ENCODE peak calls at places on chromosomes 12 and 14, in ten cellular contexts. One of them, this sample, is unnamed.

GRCh38 chr12:21757665-21758064 is 16.8 kb downstream of the KCNJ8 start:
- DNase-seq in uterus: no peak
- DNase-seq in body of pancreas: no peak
- DNase-seq in mammary epithelial cell: no peak
- DNase-seq in stomach: no peak
- DNase-seq in psoas muscle: no peak
- DNase-seq in right lobe of liver: peak
- DNase-seq in gastrocnemius medialis: no peak
- DNase-seq in ovary: no peak
- DNase-seq in dorsolateral prefrontal cortex: no peak
- DNase-seq in this sample: no peak

GRCh38 chr14:34770901-34771300 is 56.5 kb upstream of the CFL2 start:
- DNase-seq in dorsolateral prefrontal cortex: no peak
- DNase-seq in uterus: no peak
- DNase-seq in ovary: no peak
- DNase-seq in body of pancreas: no peak
- DNase-seq in stomach: no peak
- DNase-seq in psoas muscle: no peak
- DNase-seq in right lobe of liver: no peak
- DNase-seq in mammary epithelial cell: no peak
- DNase-seq in gastrocnemius medialis: no peak
- DNase-seq in this sample: no peak

GRCh38 chr14:23483216-23483854 is 13.8 kb downstream of the NGDN start:
- DNase-seq in ovary: no peak
- DNase-seq in mammary epithelial cell: no peak
- DNase-seq in dorsolateral prefrontal cortex: peak
- DNase-seq in gastrocnemius medialis: no peak
- DNase-seq in stomach: no peak
- DNase-seq in right lobe of liver: no peak
- DNase-seq in psoas muscle: no peak
- DNase-seq in body of pancreas: no peak
- DNase-seq in uterus: no peak
- DNase-seq in this sample: no peak

GRCh38 chr12:22437031-22437806 is 102.7 kb upstream of the ST8SIA1 start:
- DNase-seq in body of pancreas: no peak
- DNase-seq in gastrocnemius medialis: no peak
- DNase-seq in uterus: no peak
- DNase-seq in stomach: no peak
- DNase-seq in ovary: no peak
- DNase-seq in psoas muscle: no peak
- DNase-seq in mammary epithelial cell: peak
- DNase-seq in dorsolateral prefrontal cortex: no peak
- DNase-seq in right lobe of liver: no peak
- DNase-seq in this sample: peak

GRCh38 chr12:66188584-66189475 is at the start of gene IRAK3:
- DNase-seq in dorsolateral prefrontal cortex: peak
- DNase-seq in body of pancreas: peak
- DNase-seq in uterus: peak
- DNase-seq in mammary epithelial cell: peak
- DNase-seq in ovary: peak
- DNase-seq in psoas muscle: peak
- DNase-seq in gastrocnemius medialis: peak
- DNase-seq in stomach: peak
- DNase-seq in right lobe of liver: peak
- DNase-seq in this sample: no peak

GRCh38 chr12:49208661-49209060 is 19.8 kb upstream of the TUBA1A start:
- DNase-seq in gastrocnemius medialis: no peak
- DNase-seq in uterus: no peak
- DNase-seq in body of pancreas: no peak
- DNase-seq in ovary: no peak
- DNase-seq in mammary epithelial cell: no peak
- DNase-seq in stomach: no peak
- DNase-seq in right lobe of liver: no peak
- DNase-seq in psoas muscle: no peak
- DNase-seq in dorsolateral prefrontal cortex: no peak
- DNase-seq in this sample: no peak

GRCh38 chr14:35925319-35925718 is 99.2 kb downstream of the BRMS1L start:
- DNase-seq in gastrocnemius medialis: no peak
- DNase-seq in stomach: no peak
- DNase-seq in dorsolateral prefrontal cortex: no peak
- DNase-seq in psoas muscle: no peak
- DNase-seq in body of pancreas: no peak
- DNase-seq in mammary epithelial cell: no peak
- DNase-seq in uterus: no peak
- DNase-seq in right lobe of liver: no peak
- DNase-seq in ovary: no peak
- DNase-seq in this sample: no peak

GRCh38 chr12:124940393-124941169 is 26.1 kb upstream of the UBC start:
- DNase-seq in uterus: peak
- DNase-seq in ovary: peak
- DNase-seq in stomach: peak
- DNase-seq in mammary epithelial cell: peak
- DNase-seq in body of pancreas: peak
- DNase-seq in right lobe of liver: peak
- DNase-seq in gastrocnemius medialis: peak
- DNase-seq in dorsolateral prefrontal cortex: peak
- DNase-seq in psoas muscle: peak
- DNase-seq in this sample: no peak

GRCh38 chr14:73710737-73711136 is 3.4 kb downstream of the PNMA1 start:
- DNase-seq in dorsolateral prefrontal cortex: no peak
- DNase-seq in right lobe of liver: no peak
- DNase-seq in body of pancreas: no peak
- DNase-seq in mammary epithelial cell: no peak
- DNase-seq in gastrocnemius medialis: no peak
- DNase-seq in psoas muscle: no peak
- DNase-seq in ovary: no peak
- DNase-seq in uterus: no peak
- DNase-seq in stomach: no peak
- DNase-seq in this sample: no peak

GRCh38 chr14:73713804-73714655 is at the start of gene PNMA1:
- DNase-seq in uterus: peak
- DNase-seq in body of pancreas: peak
- DNase-seq in dorsolateral prefrontal cortex: peak
- DNase-seq in gastrocnemius medialis: peak
- DNase-seq in right lobe of liver: peak
- DNase-seq in stomach: peak
- DNase-seq in psoas muscle: peak
- DNase-seq in mammary epithelial cell: peak
- DNase-seq in ovary: peak
- DNase-seq in this sample: no peak

GRCh38 chr14:73713206-73713803 is 879 bp downstream of the PNMA1 start:
- DNase-seq in dorsolateral prefrontal cortex: no peak
- DNase-seq in uterus: no peak
- DNase-seq in mammary epithelial cell: no peak
- DNase-seq in right lobe of liver: no peak
- DNase-seq in gastrocnemius medialis: no peak
- DNase-seq in ovary: no peak
- DNase-seq in body of pancreas: no peak
- DNase-seq in psoas muscle: no peak
- DNase-seq in stomach: no peak
- DNase-seq in this sample: no peak

GRCh38 chr14:73712540-73713141 is 1.5 kb downstream of the PNMA1 start:
- DNase-seq in right lobe of liver: no peak
- DNase-seq in dorsolateral prefrontal cortex: no peak
- DNase-seq in mammary epithelial cell: peak
- DNase-seq in stomach: no peak
- DNase-seq in uterus: no peak
- DNase-seq in body of pancreas: no peak
- DNase-seq in ovary: no peak
- DNase-seq in gastrocnemius medialis: no peak
- DNase-seq in psoas muscle: no peak
- DNase-seq in this sample: no peak

GRCh38 chr14:73712071-73712506 is 2.1 kb downstream of the PNMA1 start:
- DNase-seq in uterus: no peak
- DNase-seq in right lobe of liver: no peak
- DNase-seq in stomach: no peak
- DNase-seq in psoas muscle: no peak
- DNase-seq in gastrocnemius medialis: no peak
- DNase-seq in mammary epithelial cell: no peak
- DNase-seq in body of pancreas: no peak
- DNase-seq in ovary: no peak
- DNase-seq in dorsolateral prefrontal cortex: no peak
- DNase-seq in this sample: no peak
- H3K27ac ChIP-seq in uterus: peak
- H3K27ac ChIP-seq in right lobe of liver: no peak
- H3K27ac ChIP-seq in stomach: no peak
- H3K27ac ChIP-seq in psoas muscle: no peak
- H3K27ac ChIP-seq in gastrocnemius medialis: peak
- H3K27ac ChIP-seq in mammary epithelial cell: no peak
- H3K27ac ChIP-seq in body of pancreas: no peak
- H3K27ac ChIP-seq in ovary: peak
- H3K27ac ChIP-seq in dorsolateral prefrontal cortex: peak
- H3K27ac ChIP-seq in this sample: no peak

GRCh38 chr14:58535084-58535483 is 102.7 kb upstream of the DACT1 start:
- DNase-seq in uterus: no peak
- DNase-seq in stomach: no peak
- DNase-seq in gastrocnemius medialis: no peak
- DNase-seq in ovary: no peak
- DNase-seq in psoas muscle: no peak
- DNase-seq in right lobe of liver: no peak
- DNase-seq in mammary epithelial cell: no peak
- DNase-seq in dorsolateral prefrontal cortex: no peak
- DNase-seq in body of pancreas: no peak
- DNase-seq in this sample: no peak

GRCh38 chr14:58536975-58537374 is 100.8 kb upstream of the DACT1 start:
- DNase-seq in psoas muscle: no peak
- DNase-seq in body of pancreas: no peak
- DNase-seq in mammary epithelial cell: no peak
- DNase-seq in dorsolateral prefrontal cortex: no peak
- DNase-seq in stomach: no peak
- DNase-seq in uterus: no peak
- DNase-seq in ovary: no peak
- DNase-seq in right lobe of liver: no peak
- DNase-seq in gastrocnemius medialis: no peak
- DNase-seq in this sample: no peak

DNA sequence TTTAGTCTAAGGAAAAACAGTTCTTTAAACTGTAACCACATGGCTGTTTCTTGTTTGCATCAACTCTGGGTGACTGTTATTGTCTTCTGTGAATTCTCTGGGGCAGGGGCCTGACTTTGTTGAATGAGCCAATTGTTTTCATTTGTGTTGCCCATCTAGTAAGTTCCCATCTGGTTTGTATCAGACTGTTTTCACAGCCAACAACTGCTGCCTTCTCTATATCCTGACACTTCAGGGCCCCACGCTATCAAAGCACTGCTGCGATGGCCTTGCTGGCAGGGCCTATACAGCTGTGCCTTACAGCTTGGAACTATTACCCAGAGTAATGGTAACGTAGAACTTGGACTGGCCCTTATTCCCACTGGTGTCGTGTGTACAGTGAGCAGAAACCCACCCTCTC is 104.3 kb upstream of the DACT1 start:
- DNase-seq in ovary: no peak
- DNase-seq in right lobe of liver: no peak
- DNase-seq in uterus: no peak
- DNase-seq in mammary epithelial cell: no peak
- DNase-seq in gastrocnemius medialis: no peak
- DNase-seq in stomach: no peak
- DNase-seq in body of pancreas: no peak
- DNase-seq in dorsolateral prefrontal cortex: peak
- DNase-seq in psoas muscle: no peak
- DNase-seq in this sample: no peak
- H3K27ac ChIP-seq in ovary: no peak
- H3K27ac ChIP-seq in right lobe of liver: no peak
- H3K27ac ChIP-seq in uterus: no peak
- H3K27ac ChIP-seq in mammary epithelial cell: no peak
- H3K27ac ChIP-seq in gastrocnemius medialis: no peak
- H3K27ac ChIP-seq in stomach: no peak
- H3K27ac ChIP-seq in body of pancreas: no peak
- H3K27ac ChIP-seq in dorsolateral prefrontal cortex: peak
- H3K27ac ChIP-seq in psoas muscle: no peak
- H3K27ac ChIP-seq in this sample: no peak

GRCh38 chr12:91388573-91388972 is 206.0 kb upstream of the DCN start:
- DNase-seq in uterus: no peak
- DNase-seq in dorsolateral prefrontal cortex: no peak
- DNase-seq in stomach: no peak
- DNase-seq in psoas muscle: no peak
- DNase-seq in right lobe of liver: no peak
- DNase-seq in mammary epithelial cell: no peak
- DNase-seq in body of pancreas: no peak
- DNase-seq in gastrocnemius medialis: no peak
- DNase-seq in ovary: no peak
- DNase-seq in this sample: no peak
- H3K27ac ChIP-seq in uterus: peak
- H3K27ac ChIP-seq in dorsolateral prefrontal cortex: no peak
- H3K27ac ChIP-seq in stomach: no peak
- H3K27ac ChIP-seq in psoas muscle: no peak
- H3K27ac ChIP-seq in right lobe of liver: no peak
- H3K27ac ChIP-seq in mammary epithelial cell: no peak
- H3K27ac ChIP-seq in body of pancreas: no peak
- H3K27ac ChIP-seq in gastrocnemius medialis: no peak
- H3K27ac ChIP-seq in ovary: no peak
- H3K27ac ChIP-seq in this sample: no peak

DNA sequence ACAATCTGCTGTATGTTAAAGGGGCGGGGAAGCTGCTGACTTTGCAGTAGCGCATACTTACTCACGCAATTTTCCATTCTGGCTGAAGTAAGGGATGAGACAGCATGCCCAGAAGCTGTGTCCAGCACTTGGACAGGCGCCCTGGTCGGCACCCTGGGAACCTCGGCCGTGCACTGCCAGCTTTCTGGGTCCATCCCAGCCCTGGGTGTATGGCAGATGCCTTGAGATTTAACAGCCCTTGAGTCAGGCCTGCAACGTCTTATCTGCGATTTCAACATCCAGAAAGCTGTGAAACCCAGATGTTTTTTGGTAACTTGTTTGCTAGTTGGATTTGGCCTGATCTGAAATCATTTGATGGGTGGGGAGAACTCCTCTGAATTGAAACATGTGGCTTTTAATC is 16.2 kb downstream of the EML1 start:
- DNase-seq in gastrocnemius medialis: peak
- DNase-seq in body of pancreas: peak
- DNase-seq in right lobe of liver: no peak
- DNase-seq in mammary epithelial cell: no peak
- DNase-seq in stomach: no peak
- DNase-seq in psoas muscle: peak
- DNase-seq in uterus: peak
- DNase-seq in dorsolateral prefrontal cortex: no peak
- DNase-seq in ovary: peak
- DNase-seq in this sample: no peak
- H3K27ac ChIP-seq in gastrocnemius medialis: peak
- H3K27ac ChIP-seq in body of pancreas: no peak
- H3K27ac ChIP-seq in right lobe of liver: no peak
- H3K27ac ChIP-seq in mammary epithelial cell: no peak
- H3K27ac ChIP-seq in stomach: no peak
- H3K27ac ChIP-seq in psoas muscle: peak
- H3K27ac ChIP-seq in uterus: peak
- H3K27ac ChIP-seq in dorsolateral prefrontal cortex: peak
- H3K27ac ChIP-seq in ovary: no peak
- H3K27ac ChIP-seq in this sample: no peak

DNA sequence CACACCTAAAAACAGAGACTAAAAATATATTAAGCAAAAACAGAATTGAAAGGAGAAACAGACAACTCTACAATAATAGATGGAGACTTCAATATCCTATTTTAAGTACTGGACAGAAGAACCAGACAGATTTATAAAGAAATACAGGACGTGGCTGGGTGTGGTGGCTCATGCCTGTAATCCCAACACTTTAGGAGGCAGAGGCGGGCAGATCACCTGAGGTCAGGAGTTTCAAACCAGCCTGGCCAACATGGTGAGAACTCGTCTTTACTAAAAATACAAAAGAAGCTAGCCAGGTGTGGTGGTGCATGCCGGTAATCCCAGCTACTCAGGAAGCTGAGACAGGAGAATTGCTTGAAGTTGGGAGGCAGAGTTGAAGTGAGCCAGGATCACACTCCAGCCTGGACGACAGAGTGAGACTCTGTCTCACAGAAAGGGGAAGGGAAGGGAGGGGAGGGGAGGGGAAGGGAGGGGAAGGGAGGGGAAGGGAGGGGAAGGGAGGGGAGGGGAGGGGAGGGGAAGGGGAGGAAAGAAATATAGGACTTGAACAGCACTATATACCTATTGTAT is 53.0 kb downstream of the CDK17 start:
- DNase-seq in stomach: no peak
- DNase-seq in ovary: no peak
- DNase-seq in psoas muscle: no peak
- DNase-seq in body of pancreas: no peak
- DNase-seq in right lobe of liver: no peak
- DNase-seq in dorsolateral prefrontal cortex: no peak
- DNase-seq in gastrocnemius medialis: no peak
- DNase-seq in mammary epithelial cell: no peak
- DNase-seq in uterus: no peak
- DNase-seq in this sample: no peak
- H3K27ac ChIP-seq in stomach: no peak
- H3K27ac ChIP-seq in ovary: peak
- H3K27ac ChIP-seq in psoas muscle: no peak
- H3K27ac ChIP-seq in body of pancreas: no peak
- H3K27ac ChIP-seq in right lobe of liver: peak
- H3K27ac ChIP-seq in dorsolateral prefrontal cortex: peak
- H3K27ac ChIP-seq in gastrocnemius medialis: peak
- H3K27ac ChIP-seq in mammary epithelial cell: no peak
- H3K27ac ChIP-seq in uterus: peak
- H3K27ac ChIP-seq in this sample: no peak

This sample was measured in epithelial cell of prostate.